ENCODE peak calls at places on chromosomes 13 and 19, in four cellular contexts. H is GM12878, N is K562, U is SK-N-SH. B is an unnamed sample.

GRCh38 chr13:24691381-24691780 is 11.2 kb downstream of the ATP12A start:
- DNase-seq in H (no peak), N (no peak), U (no peak), B (no peak)

GRCh38 chr19:50333737-50334617 is 4.8 kb upstream of the KCNC3 start:
- DNase-seq in H (no peak), N (peak; percentile 99), U (peak; percentile 98), B (no peak)

GRCh38 chr13:46672338-46673090 is 119.5 kb downstream of the LRCH1 start:
- DNase-seq in H (no peak), N (no peak), U (no peak), B (no peak)

GRCh38 chr13:99033814-99034213 is 56.0 kb upstream of the DOCK9 start:
- DNase-seq in H (no peak), N (no peak), U (peak; percentile 34), B (peak; percentile 21)

GRCh38 chr13:35881360-35881759 is 249.8 kb downstream of the DCLK1 start:
- DNase-seq in H (no peak), N (no peak), U (no peak), B (no peak)

GRCh38 chr19:5293607-5294089 is 47.0 kb downstream of the PTPRS start:
- DNase-seq in H (no peak), N (peak; percentile 38), U (peak; percentile 94), B (no peak)

GRCh38 chr13:29845440-29846056 is 4.9 kb downstream of the UBL3 start:
- DNase-seq in H (no peak), N (no peak), U (no peak), B (no peak)

GRCh38 chr19:31257426-31258130 is 91.7 kb downstream of the TSHZ3 start:
- DNase-seq in H (no peak), N (no peak), U (peak; percentile 5), B (no peak)

GRCh38 chr19:34428549-34429285 is 536 bp downstream of the UBA2 start:
- DNase-seq in H (no peak), N (peak; percentile 88), U (peak; percentile 47), B (peak; percentile 2)

GRCh38 chr13:67299072-67299635 is 69.0 kb upstream of the PCDH9 start:
- DNase-seq in H (no peak), N (no peak), U (no peak), B (no peak)

GRCh38 chr13:40187836-40188591 is 478.4 kb downstream of the FOXO1 start:
- DNase-seq in H (no peak), N (no peak), U (no peak), B (no peak)

GRCh38 chr19:40682431-40682964 is 8.0 kb downstream of the NUMBL start:
- DNase-seq in H (no peak), N (no peak), U (no peak), B (no peak)

GRCh38 chr13:45658586-45659235 is 43.2 kb upstream of the ERICH6B start:
- DNase-seq in H (no peak), N (no peak), U (no peak), B (no peak)

GRCh38 chr19:40433391-40434216 is 7.8 kb upstream of the SERTAD1 start:
- DNase-seq in H (no peak), N (peak; percentile 92), U (peak; percentile 95), B (peak; percentile 78)

GRCh38 chr19:7550987-7551761 is 15.7 kb downstream of the PNPLA6 start:
- DNase-seq in H (no peak), N (peak; percentile 90), U (peak; percentile 98), B (no peak)

GRCh38 chr19:37855098-37855497 is 51.3 kb downstream of the WDR87 start:
- DNase-seq in H (no peak), N (no peak), U (peak; percentile 95), B (no peak)

GRCh38 chr13:98300956-98301641 is 124.0 kb upstream of the RNF113B start:
- DNase-seq in H (no peak), N (no peak), U (no peak), B (peak; percentile 96)

GRCh38 chr19:8880864-8881488 is 48.8 kb downstream of the MBD3L1 start:
- DNase-seq in H (no peak), N (no peak), U (no peak), B (no peak)

GRCh38 chr19:42512130-42512636 is 16.1 kb downstream of the CEACAM1 start:
- DNase-seq in H (no peak), N (no peak), U (no peak), B (no peak)

GRCh38 chr13:40776681-40777165 is 5.7 kb upstream of the MRPS31 start:
- DNase-seq in H (no peak), N (no peak), U (no peak), B (no peak)

GRCh38 chr19:42269518-42270345 is 680 bp downstream of the CIC start:
- DNase-seq in H (no peak), N (no peak), U (no peak), B (no peak)

GRCh38 chr13:29583073-29583785 is 12.3 kb downstream of the SLC7A1 start:
- DNase-seq in H (no peak), N (peak; percentile 23), U (no peak), B (no peak)

GRCh38 chr19:10295305-10295846 is 5.6 kb downstream of the ICAM5 start:
- DNase-seq in H (no peak), N (peak; percentile 42), U (peak; percentile 52), B (no peak)

GRCh38 chr13:33262554-33262953 is 23.0 kb downstream of the STARD13 start:
- DNase-seq in H (no peak), N (no peak), U (no peak), B (peak; percentile 34)

GRCh38 chr13:52954838-52955237 is 73.8 kb upstream of the OLFM4 start:
- DNase-seq in H (no peak), N (no peak), U (no peak), B (no peak)

GRCh38 chr19:8821748-8822241 is 10.3 kb downstream of the ZNF558 start:
- DNase-seq in H (no peak), N (no peak), U (no peak), B (no peak)

GRCh38 chr19:56966225-56966696 is 125.7 kb upstream of the PEG3 start:
- DNase-seq in H (no peak), N (no peak), U (peak; percentile 29), B (peak; percentile 75)

GRCh38 chr13:97058896-97059295 is 64.6 kb upstream of the OXGR1 start:
- DNase-seq in H (no peak), N (no peak), U (no peak), B (no peak)

GRCh38 chr13:51223284-51224270 is 1.4 kb downstream of the FAM124A start:
- DNase-seq in H (no peak), N (no peak), U (no peak), B (no peak)

GRCh38 chr13:43196171-43196611 is 172.8 kb downstream of the DNAJC15 start:
- DNase-seq in H (no peak), N (no peak), U (peak; percentile 70), B (no peak)

GRCh38 chr19:7395360-7395781 is 46.6 kb downstream of the ARHGEF18 start:
- DNase-seq in H (no peak), N (no peak), U (peak; percentile 62), B (no peak)

GRCh38 chr13:111911754-111912452 is 155.0 kb upstream of the SOX1 start:
- DNase-seq in H (no peak), N (no peak), U (no peak), B (no peak)

GRCh38 chr13:91399189-91400093 is 1.0 kb downstream of the GPC5 start:
- DNase-seq in H (no peak), N (no peak), U (peak; percentile 10), B (no peak)

DNA sequence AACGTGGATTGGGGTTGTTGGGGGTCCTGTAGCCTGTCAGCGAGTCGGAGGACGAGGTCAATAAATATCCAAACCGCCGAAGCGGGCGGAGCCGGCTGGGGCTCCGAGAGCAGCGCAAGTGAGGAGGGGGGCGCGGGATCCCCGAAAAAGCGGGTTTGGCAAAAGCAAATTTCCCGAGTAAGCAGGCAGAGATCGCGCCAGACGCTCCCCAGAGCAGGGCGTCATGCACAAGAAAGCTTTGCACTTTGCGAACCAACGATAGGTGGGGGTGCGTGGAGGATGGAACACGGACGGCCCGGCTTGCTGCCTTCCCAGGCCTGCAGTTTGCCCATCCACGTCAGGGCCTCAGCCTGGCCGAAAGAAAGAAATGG is 754 bp upstream of the SIX5 start:
- DNase-seq in H (no peak), N (no peak), U (no peak), B (no peak)
- TF ChIP-seq NFIC in H (no peak), N (no peak), U (no peak), B (peak; percentile 36)

DNA sequence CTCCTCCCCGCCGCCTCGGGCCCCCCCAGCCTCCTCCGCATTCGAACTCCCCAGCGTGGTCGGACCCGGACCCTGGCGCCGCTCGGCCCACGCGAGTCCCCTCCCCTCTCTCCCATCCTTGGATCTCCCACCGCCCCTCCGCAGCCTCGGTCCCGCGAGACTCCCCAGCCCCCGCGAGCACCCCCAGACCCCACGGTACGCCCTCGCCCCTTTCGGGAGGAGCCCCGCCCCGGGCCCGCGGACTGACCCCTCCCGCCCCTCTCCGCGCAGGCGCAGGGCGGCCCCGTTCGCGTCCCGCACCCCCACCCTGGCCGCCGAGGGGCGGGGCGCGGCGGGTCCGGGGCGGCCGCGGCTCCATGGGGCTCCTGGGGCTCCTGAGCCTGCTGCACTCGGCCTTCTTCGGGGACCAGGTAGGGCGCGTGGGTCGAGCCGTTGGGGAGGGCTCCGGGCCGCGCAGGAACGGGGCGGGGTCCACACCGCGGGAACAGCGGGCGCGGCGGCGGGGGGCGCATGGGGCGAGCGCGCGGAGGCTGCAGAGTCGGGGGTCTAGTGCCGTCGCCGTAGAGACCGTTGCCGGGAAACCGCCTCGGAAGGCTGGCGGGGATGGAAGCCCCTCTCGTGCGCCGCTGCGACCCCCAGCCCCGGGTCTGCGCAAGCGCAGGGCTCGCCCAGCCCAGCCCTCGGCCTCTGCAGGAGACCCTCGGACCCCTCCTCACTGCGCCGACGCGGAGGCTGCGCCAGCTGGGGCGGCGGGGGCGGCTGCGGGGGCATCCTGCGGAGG is 3.8 kb upstream of the APC2 start:
- DNase-seq in H (no peak), N (peak; percentile 94), U (peak; percentile 99), B (no peak)
- TF ChIP-seq NFIC in H (no peak), N (no peak), U (no peak), B (no peak)

DNA sequence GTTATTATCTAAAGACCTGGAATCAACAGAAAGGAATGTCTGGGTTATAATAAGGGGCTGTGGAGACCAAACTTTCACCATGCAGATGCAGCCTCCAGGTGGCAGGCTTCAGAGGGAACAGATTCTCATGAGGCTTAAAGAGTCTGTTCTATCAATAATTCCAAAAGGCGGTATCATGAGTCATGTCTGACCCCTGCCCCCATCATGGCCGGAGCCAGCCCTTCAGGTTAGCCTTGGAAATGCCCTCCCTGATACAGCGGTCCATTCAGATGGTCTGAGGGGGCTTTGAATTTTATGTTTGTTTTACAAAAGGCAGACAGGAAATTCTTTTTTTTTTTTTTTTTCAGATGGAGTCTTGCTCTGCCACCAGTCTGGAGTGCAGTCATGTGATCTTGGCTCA is 21.7 kb upstream of the LAMP1 start:
- DNase-seq in H (no peak), N (peak; percentile 65), U (peak; percentile 52), B (peak; percentile 84)
- TF ChIP-seq NFIC in H (no peak), N (no peak), U (no peak), B (no peak)

GRCh38 chr19:36401475-36401874 is 17.0 kb downstream of the ZFP82 start:
- DNase-seq in H (no peak), N (no peak), U (no peak), B (no peak)
- TF ChIP-seq NFIC in H (no peak), N (no peak), U (no peak), B (no peak)